ENCODE peak calls at places on chromosomes 16 and 17, in nine cellular contexts. One of them, this sample, is unnamed.

GRCh38 chr16:65375651-65376050 is 253.8 kb upstream of the CDH11 start:
- DNase-seq in LoVo: no peak
- DNase-seq in SJSA1: no peak
- DNase-seq in heart right ventricle: no peak
- DNase-seq in thoracic aorta: no peak
- DNase-seq in mammary epithelial cell: peak
- DNase-seq in activated T-cell treated with anti-CD3 and anti-CD28 coated beads, Interleukin-2, amount 50 U/mL, for 24 hours: no peak
- DNase-seq in HCEC 1CT: peak
- DNase-seq in globus pallidus: no peak
- DNase-seq in this sample: no peak

GRCh38 chr17:73105448-73105847 is 13.0 kb upstream of the SLC39A11 start:
- DNase-seq in LoVo: no peak
- DNase-seq in SJSA1: no peak
- DNase-seq in heart right ventricle: no peak
- DNase-seq in thoracic aorta: no peak
- DNase-seq in mammary epithelial cell: no peak
- DNase-seq in activated T-cell treated with anti-CD3 and anti-CD28 coated beads, Interleukin-2, amount 50 U/mL, for 24 hours: no peak
- DNase-seq in HCEC 1CT: no peak
- DNase-seq in globus pallidus: no peak
- DNase-seq in this sample: no peak

GRCh38 chr16:19168173-19169080 is at the start of gene SYT17:
- DNase-seq in LoVo: peak
- DNase-seq in SJSA1: no peak
- DNase-seq in heart right ventricle: peak
- DNase-seq in thoracic aorta: no peak
- DNase-seq in mammary epithelial cell: no peak
- DNase-seq in activated T-cell treated with anti-CD3 and anti-CD28 coated beads, Interleukin-2, amount 50 U/mL, for 24 hours: no peak
- DNase-seq in HCEC 1CT: no peak
- DNase-seq in globus pallidus: peak
- DNase-seq in this sample: no peak

GRCh38 chr16:71846443-71846842 is 667 bp downstream of the ATXN1L start:
- DNase-seq in LoVo: no peak
- DNase-seq in SJSA1: no peak
- DNase-seq in heart right ventricle: no peak
- DNase-seq in thoracic aorta: no peak
- DNase-seq in mammary epithelial cell: peak
- DNase-seq in activated T-cell treated with anti-CD3 and anti-CD28 coated beads, Interleukin-2, amount 50 U/mL, for 24 hours: no peak
- DNase-seq in HCEC 1CT: no peak
- DNase-seq in globus pallidus: peak
- DNase-seq in this sample: no peak

GRCh38 chr17:61574542-61575351 is 16.3 kb downstream of the NACA2 start:
- DNase-seq in LoVo: peak
- DNase-seq in SJSA1: no peak
- DNase-seq in heart right ventricle: no peak
- DNase-seq in thoracic aorta: no peak
- DNase-seq in mammary epithelial cell: peak
- DNase-seq in activated T-cell treated with anti-CD3 and anti-CD28 coated beads, Interleukin-2, amount 50 U/mL, for 24 hours: no peak
- DNase-seq in HCEC 1CT: peak
- DNase-seq in globus pallidus: peak
- DNase-seq in this sample: no peak

GRCh38 chr16:24540575-24541240 is 1.3 kb downstream of the RBBP6 start:
- DNase-seq in LoVo: peak
- DNase-seq in SJSA1: no peak
- DNase-seq in heart right ventricle: no peak
- DNase-seq in thoracic aorta: no peak
- DNase-seq in mammary epithelial cell: peak
- DNase-seq in activated T-cell treated with anti-CD3 and anti-CD28 coated beads, Interleukin-2, amount 50 U/mL, for 24 hours: peak
- DNase-seq in HCEC 1CT: peak
- DNase-seq in globus pallidus: no peak
- DNase-seq in this sample: no peak

GRCh38 chr16:22103371-22103890 is 11.1 kb downstream of the VWA3A start:
- DNase-seq in LoVo: no peak
- DNase-seq in SJSA1: no peak
- DNase-seq in heart right ventricle: no peak
- DNase-seq in thoracic aorta: no peak
- DNase-seq in mammary epithelial cell: no peak
- DNase-seq in activated T-cell treated with anti-CD3 and anti-CD28 coated beads, Interleukin-2, amount 50 U/mL, for 24 hours: no peak
- DNase-seq in HCEC 1CT: no peak
- DNase-seq in globus pallidus: no peak
- DNase-seq in this sample: no peak

GRCh38 chr16:86928517-86929148 is 350.3 kb downstream of the FOXL1 start:
- DNase-seq in LoVo: no peak
- DNase-seq in SJSA1: no peak
- DNase-seq in heart right ventricle: peak
- DNase-seq in thoracic aorta: no peak
- DNase-seq in mammary epithelial cell: no peak
- DNase-seq in activated T-cell treated with anti-CD3 and anti-CD28 coated beads, Interleukin-2, amount 50 U/mL, for 24 hours: no peak
- DNase-seq in HCEC 1CT: no peak
- DNase-seq in globus pallidus: no peak
- DNase-seq in this sample: no peak

GRCh38 chr17:6241996-6242395 is 171.8 kb downstream of the WSCD1 start:
- DNase-seq in LoVo: no peak
- DNase-seq in SJSA1: no peak
- DNase-seq in heart right ventricle: no peak
- DNase-seq in thoracic aorta: no peak
- DNase-seq in mammary epithelial cell: no peak
- DNase-seq in activated T-cell treated with anti-CD3 and anti-CD28 coated beads, Interleukin-2, amount 50 U/mL, for 24 hours: no peak
- DNase-seq in HCEC 1CT: no peak
- DNase-seq in globus pallidus: peak
- DNase-seq in this sample: no peak

GRCh38 chr16:3122926-3123570 is 10.7 kb downstream of the ZNF205 start:
- DNase-seq in LoVo: no peak
- DNase-seq in SJSA1: no peak
- DNase-seq in heart right ventricle: no peak
- DNase-seq in thoracic aorta: no peak
- DNase-seq in mammary epithelial cell: no peak
- DNase-seq in activated T-cell treated with anti-CD3 and anti-CD28 coated beads, Interleukin-2, amount 50 U/mL, for 24 hours: no peak
- DNase-seq in HCEC 1CT: no peak
- DNase-seq in globus pallidus: no peak
- DNase-seq in this sample: no peak

GRCh38 chr17:13044713-13045112 is 26.9 kb upstream of the ELAC2 start:
- DNase-seq in LoVo: no peak
- DNase-seq in SJSA1: no peak
- DNase-seq in heart right ventricle: no peak
- DNase-seq in thoracic aorta: no peak
- DNase-seq in mammary epithelial cell: no peak
- DNase-seq in activated T-cell treated with anti-CD3 and anti-CD28 coated beads, Interleukin-2, amount 50 U/mL, for 24 hours: no peak
- DNase-seq in HCEC 1CT: no peak
- DNase-seq in globus pallidus: no peak
- DNase-seq in this sample: no peak

GRCh38 chr17:46121165-46121764 is 72.0 kb downstream of the KANSL1 start:
- DNase-seq in LoVo: no peak
- DNase-seq in SJSA1: no peak
- DNase-seq in heart right ventricle: no peak
- DNase-seq in thoracic aorta: no peak
- DNase-seq in mammary epithelial cell: no peak
- DNase-seq in activated T-cell treated with anti-CD3 and anti-CD28 coated beads, Interleukin-2, amount 50 U/mL, for 24 hours: no peak
- DNase-seq in HCEC 1CT: no peak
- DNase-seq in globus pallidus: no peak
- DNase-seq in this sample: no peak

GRCh38 chr17:17783121-17783824 is 53.5 kb downstream of the SREBF1 start:
- DNase-seq in LoVo: no peak
- DNase-seq in SJSA1: no peak
- DNase-seq in heart right ventricle: peak
- DNase-seq in thoracic aorta: no peak
- DNase-seq in mammary epithelial cell: peak
- DNase-seq in activated T-cell treated with anti-CD3 and anti-CD28 coated beads, Interleukin-2, amount 50 U/mL, for 24 hours: peak
- DNase-seq in HCEC 1CT: no peak
- DNase-seq in globus pallidus: peak
- DNase-seq in this sample: no peak

GRCh38 chr16:566475-567361 is at the start of gene NHLRC4:
- DNase-seq in LoVo: no peak
- DNase-seq in SJSA1: no peak
- DNase-seq in heart right ventricle: peak
- DNase-seq in thoracic aorta: no peak
- DNase-seq in mammary epithelial cell: no peak
- DNase-seq in activated T-cell treated with anti-CD3 and anti-CD28 coated beads, Interleukin-2, amount 50 U/mL, for 24 hours: peak
- DNase-seq in HCEC 1CT: peak
- DNase-seq in globus pallidus: no peak
- DNase-seq in this sample: no peak

GRCh38 chr17:72438783-72439182 is 318.0 kb downstream of the SOX9 start:
- DNase-seq in LoVo: no peak
- DNase-seq in SJSA1: no peak
- DNase-seq in heart right ventricle: no peak
- DNase-seq in thoracic aorta: no peak
- DNase-seq in mammary epithelial cell: no peak
- DNase-seq in activated T-cell treated with anti-CD3 and anti-CD28 coated beads, Interleukin-2, amount 50 U/mL, for 24 hours: no peak
- DNase-seq in HCEC 1CT: no peak
- DNase-seq in globus pallidus: no peak
- DNase-seq in this sample: no peak

GRCh38 chr17:40499551-40500189 is 1.8 kb downstream of the TNS4 start:
- DNase-seq in LoVo: peak
- DNase-seq in SJSA1: peak
- DNase-seq in heart right ventricle: peak
- DNase-seq in thoracic aorta: peak
- DNase-seq in mammary epithelial cell: peak
- DNase-seq in activated T-cell treated with anti-CD3 and anti-CD28 coated beads, Interleukin-2, amount 50 U/mL, for 24 hours: no peak
- DNase-seq in HCEC 1CT: peak
- DNase-seq in globus pallidus: peak
- DNase-seq in this sample: no peak

GRCh38 chr17:51189162-51189561 is 23.0 kb downstream of the NME2 start:
- DNase-seq in LoVo: no peak
- DNase-seq in SJSA1: no peak
- DNase-seq in heart right ventricle: no peak
- DNase-seq in thoracic aorta: no peak
- DNase-seq in mammary epithelial cell: no peak
- DNase-seq in activated T-cell treated with anti-CD3 and anti-CD28 coated beads, Interleukin-2, amount 50 U/mL, for 24 hours: no peak
- DNase-seq in HCEC 1CT: no peak
- DNase-seq in globus pallidus: no peak
- DNase-seq in this sample: no peak

GRCh38 chr17:65163990-65164495 is 26.9 kb downstream of the RGS9 start:
- DNase-seq in LoVo: peak
- DNase-seq in SJSA1: peak
- DNase-seq in heart right ventricle: no peak
- DNase-seq in thoracic aorta: no peak
- DNase-seq in mammary epithelial cell: peak
- DNase-seq in activated T-cell treated with anti-CD3 and anti-CD28 coated beads, Interleukin-2, amount 50 U/mL, for 24 hours: peak
- DNase-seq in HCEC 1CT: peak
- DNase-seq in globus pallidus: no peak
- DNase-seq in this sample: no peak

GRCh38 chr17:17943281-17943984 is 28.8 kb downstream of the TOM1L2 start:
- DNase-seq in LoVo: no peak
- DNase-seq in SJSA1: no peak
- DNase-seq in heart right ventricle: no peak
- DNase-seq in thoracic aorta: no peak
- DNase-seq in mammary epithelial cell: no peak
- DNase-seq in activated T-cell treated with anti-CD3 and anti-CD28 coated beads, Interleukin-2, amount 50 U/mL, for 24 hours: no peak
- DNase-seq in HCEC 1CT: no peak
- DNase-seq in globus pallidus: no peak
- DNase-seq in this sample: no peak

GRCh38 chr17:19508327-19508867 is 25.3 kb upstream of the SLC47A1 start:
- DNase-seq in LoVo: no peak
- DNase-seq in SJSA1: no peak
- DNase-seq in heart right ventricle: peak
- DNase-seq in thoracic aorta: no peak
- DNase-seq in mammary epithelial cell: no peak
- DNase-seq in activated T-cell treated with anti-CD3 and anti-CD28 coated beads, Interleukin-2, amount 50 U/mL, for 24 hours: no peak
- DNase-seq in HCEC 1CT: no peak
- DNase-seq in globus pallidus: no peak
- DNase-seq in this sample: no peak

GRCh38 chr16:67442581-67443255 is 11.8 kb downstream of the HSD11B2 start:
- DNase-seq in LoVo: no peak
- DNase-seq in SJSA1: no peak
- DNase-seq in heart right ventricle: no peak
- DNase-seq in thoracic aorta: no peak
- DNase-seq in mammary epithelial cell: no peak
- DNase-seq in activated T-cell treated with anti-CD3 and anti-CD28 coated beads, Interleukin-2, amount 50 U/mL, for 24 hours: no peak
- DNase-seq in HCEC 1CT: no peak
- DNase-seq in globus pallidus: no peak
- DNase-seq in this sample: no peak

This sample was measured in GM04503.